ENCODE peak calls at places on chromosomes 16 and 17, in six cellular contexts. G, D, S, F, R and W are unnamed samples.

GRCh38 chr17:74210191-74211140 is 2.9 kb upstream of the TTYH2 start:
- DNase-seq in S (peak), D (no peak), R (peak), F (peak), G (peak), W (no peak)

GRCh38 chr17:64001091-64001579 is 3.0 kb downstream of the PRR29 start:
- DNase-seq in G (no peak), F (no peak), S (no peak), D (no peak), R (no peak), W (no peak)

GRCh38 chr16:51666074-51666473 is 515.0 kb upstream of the SALL1 start:
- DNase-seq in R (no peak), D (no peak), S (no peak), G (no peak), F (no peak), W (no peak)

GRCh38 chr17:79574108-79574507 is 36.7 kb downstream of the RBFOX3 start:
- DNase-seq in D (no peak), F (no peak), S (no peak), R (no peak), G (no peak), W (no peak)

GRCh38 chr16:17145029-17145428 is 325.7 kb downstream of the XYLT1 start:
- DNase-seq in R (no peak), F (no peak), S (no peak), D (no peak), G (no peak), W (no peak)

GRCh38 chr17:28228109-28228840 is 90.7 kb upstream of the TMEM97 start:
- DNase-seq in D (no peak), S (no peak), G (no peak), F (no peak), R (peak), W (no peak)

GRCh38 chr16:79505344-79505743 is 95.2 kb downstream of the MAF start:
- DNase-seq in D (no peak), F (no peak), S (no peak), G (no peak), R (no peak), W (no peak)

GRCh38 chr17:76820523-76820922 is 47.7 kb upstream of the MGAT5B start:
- DNase-seq in S (no peak), D (no peak), F (no peak), R (no peak), G (peak), W (no peak)

GRCh38 chr16:79864032-79864780 is 263.7 kb upstream of the MAF start:
- DNase-seq in F (no peak), S (no peak), R (no peak), G (no peak), D (no peak), W (no peak)

GRCh38 chr17:57881143-57881542 is 31.3 kb upstream of the MRPS23 start:
- DNase-seq in R (peak), F (no peak), G (no peak), D (no peak), S (no peak), W (peak)

GRCh38 chr17:13851889-13852288 is 217.4 kb upstream of the COX10 start:
- DNase-seq in D (no peak), S (no peak), G (no peak), R (no peak), F (no peak), W (no peak)

GRCh38 chr17:63645775-63646491 is 23.7 kb downstream of the MAP3K3 start:
- DNase-seq in F (no peak), S (no peak), G (no peak), D (no peak), R (no peak), W (no peak)

GRCh38 chr17:19513897-19514488 is 19.7 kb upstream of the SLC47A1 start:
- DNase-seq in F (peak), G (peak), R (peak), S (peak), D (peak), W (no peak)

GRCh38 chr16:16083421-16084156 is 134.2 kb downstream of the ABCC1 start:
- DNase-seq in S (no peak), F (no peak), G (peak), D (no peak), R (peak), W (no peak)

GRCh38 chr17:65800655-65801054 is 239.2 kb upstream of the AXIN2 start:
- DNase-seq in D (no peak), S (no peak), G (no peak), F (no peak), R (no peak), W (no peak)

GRCh38 chr16:25707982-25708583 is 16.3 kb downstream of the HS3ST4 start:
- DNase-seq in R (peak), G (peak), D (peak), F (no peak), S (peak), W (no peak)

GRCh38 chr16:49469930-49470451 is 96.4 kb downstream of the C16orf78 start:
- DNase-seq in D (no peak), R (no peak), G (no peak), S (peak), F (peak), W (no peak)

GRCh38 chr16:78045865-78046581 is 23.7 kb downstream of the CLEC3A start:
- DNase-seq in G (no peak), R (peak), F (peak), S (peak), D (peak), W (no peak)

GRCh38 chr17:77019955-77020379 is 120.8 kb upstream of the SEC14L1 start:
- DNase-seq in D (no peak), G (no peak), S (no peak), F (no peak), R (no peak), W (no peak)

GRCh38 chr17:75046583-75047289 is at the start of the genes ATP5PD and KCTD2:
- DNase-seq in G (peak), F (peak), S (peak), R (peak), D (peak), W (peak)

GRCh38 chr16:48194828-48195566 is 39.2 kb upstream of the ABCC12 start:
- DNase-seq in S (peak), D (no peak), R (peak), G (peak), F (no peak), W (no peak)

GRCh38 chr17:82913304-82914043 is 73.7 kb upstream of the ZNF750 start:
- DNase-seq in F (no peak), G (peak), D (no peak), R (no peak), S (no peak), W (no peak)
- TF ChIP-seq CTCF in F (no peak), G (peak), D (peak), R (peak), S (no peak), W (no peak)

DNA sequence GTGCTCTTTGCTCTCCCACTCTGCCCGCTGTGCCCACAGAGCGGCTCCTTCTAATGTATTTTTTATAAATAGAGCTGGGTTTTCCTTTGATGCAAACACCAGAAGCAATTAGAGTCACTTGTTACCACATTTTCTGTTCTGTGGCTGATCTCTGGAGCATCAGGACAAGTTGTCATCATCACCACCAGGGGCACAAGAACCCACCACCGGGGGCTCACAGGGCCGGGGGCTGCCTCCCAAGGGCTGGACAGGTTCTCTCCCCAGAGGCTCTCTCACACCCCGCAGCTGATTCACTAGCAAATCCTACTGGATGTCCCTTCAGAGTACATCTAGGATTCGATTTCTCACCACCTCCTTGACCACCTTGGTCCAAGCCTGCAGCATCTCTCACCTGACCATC is 18.5 kb downstream of the C16orf82 start:
- DNase-seq in S (no peak), G (no peak), R (no peak), F (no peak), D (no peak), W (no peak)
- H3K4me3 ChIP-seq in S (no peak), G (no peak), R (no peak), F (no peak), D (no peak), W (no peak)

DNA sequence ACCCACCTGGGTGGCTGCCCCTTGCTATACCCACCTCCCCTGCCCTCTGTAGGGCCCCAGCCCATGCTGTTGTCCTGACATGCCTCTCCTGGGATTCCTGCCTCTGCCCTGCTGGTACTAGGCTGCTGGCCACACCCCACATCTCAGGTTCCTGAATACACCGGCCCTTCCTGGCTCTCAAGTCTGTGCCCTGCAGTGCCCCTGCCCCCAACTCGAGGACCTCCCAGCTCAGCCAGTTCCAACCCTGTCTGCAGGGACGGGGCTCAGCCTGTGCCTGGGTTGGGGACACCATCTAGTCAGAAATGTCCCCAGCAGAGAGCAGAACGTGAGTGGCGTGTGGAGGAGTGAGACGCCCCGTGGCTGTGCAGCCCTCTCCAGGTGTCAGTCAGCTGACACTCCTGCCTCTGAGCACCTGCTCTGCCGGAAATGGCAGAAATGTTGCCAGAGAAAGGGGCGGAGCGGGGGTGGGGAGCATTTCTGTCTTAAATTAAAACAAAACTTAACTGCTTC is 28.7 kb downstream of the ACSF3 start:
- DNase-seq in D (no peak), F (no peak), S (peak), G (no peak), R (no peak), W (no peak)
- TF ChIP-seq CTCF in D (no peak), F (no peak), S (no peak), G (no peak), R (no peak), W (no peak)

GRCh38 chr17:36182176-36183000 is 6.0 kb upstream of the TBC1D3B start:
- DNase-seq in F (no peak), S (no peak), R (peak), G (peak), D (no peak), W (no peak)
- H3K4me3 ChIP-seq in F (peak), S (peak), R (peak), G (no peak), D (peak), W (peak)